ENCODE peak calls at places on chromosome 5, in nine cellular contexts. Y, L, P, J, C, H, Z, F and N are unnamed samples.

GRCh38 chr5:148963679-148964078 is 99.2 kb downstream of the SH3TC2 start:
- DNase-seq in J (no peak), Z (no peak), L (no peak), C (no peak), P (peak), Y (no peak), H (no peak), F (no peak), N (no peak)

GRCh38 chr5:62115009-62115408 is 191.0 kb upstream of the KIF2A start:
- DNase-seq in Z (no peak), P (peak), F (peak), L (no peak), H (no peak), Y (no peak), J (no peak), C (no peak), N (no peak)

GRCh38 chr5:14373685-14374084 is 207.9 kb upstream of the OTULINL start:
- DNase-seq in L (no peak), H (no peak), Y (no peak), C (no peak), J (no peak), F (no peak), Z (no peak), P (no peak), N (no peak)

GRCh38 chr5:168285696-168286095 is 5.7 kb upstream of the WWC1 start:
- DNase-seq in P (no peak), F (no peak), Z (no peak), J (no peak), C (no peak), Y (no peak), L (no peak), H (no peak), N (no peak)

GRCh38 chr5:154478224-154478565 is at the start of gene HAND1:
- DNase-seq in P (no peak), Y (peak), H (peak), Z (peak), F (peak), C (no peak), L (peak), J (peak), N (no peak)

GRCh38 chr5:155189981-155190380 is 176.4 kb downstream of the KIF4B start:
- DNase-seq in H (no peak), Z (no peak), C (no peak), P (no peak), Y (no peak), J (no peak), L (no peak), F (peak), N (no peak)

GRCh38 chr5:73030995-73031394 is 75.2 kb downstream of the FCHO2 start:
- DNase-seq in J (no peak), H (no peak), P (no peak), Z (no peak), C (peak), L (peak), F (peak), Y (peak), N (peak)

GRCh38 chr5:14417232-14417730 is 164.3 kb upstream of the OTULINL start:
- DNase-seq in J (no peak), Y (peak), C (peak), P (no peak), L (no peak), H (no peak), F (peak), Z (no peak), N (no peak)

GRCh38 chr5:53032188-53032587 is 43.0 kb downstream of the ITGA2 start:
- DNase-seq in L (no peak), J (no peak), F (no peak), C (no peak), Y (no peak), H (no peak), P (no peak), Z (no peak), N (no peak)

GRCh38 chr5:172503925-172504730 is 49.8 kb upstream of the SH3PXD2B start:
- DNase-seq in L (no peak), F (no peak), Z (peak), P (no peak), J (no peak), H (peak), Y (peak), C (no peak), N (no peak)

GRCh38 chr5:102802704-102803458 is 47.8 kb downstream of the PAM start:
- DNase-seq in P (peak), F (peak), C (no peak), Y (no peak), Z (no peak), H (no peak), J (no peak), L (no peak), N (no peak)

GRCh38 chr5:73540192-73540591 is 25.2 kb downstream of the ANKRA2 start:
- DNase-seq in L (no peak), J (no peak), C (peak), H (no peak), Y (no peak), P (no peak), Z (no peak), F (no peak), N (peak)

GRCh38 chr5:93378073-93378472 is 202.9 kb downstream of the NR2F1-AS1 start:
- DNase-seq in H (no peak), F (no peak), C (peak), J (no peak), Z (no peak), P (no peak), Y (no peak), L (no peak), N (no peak)

DNA sequence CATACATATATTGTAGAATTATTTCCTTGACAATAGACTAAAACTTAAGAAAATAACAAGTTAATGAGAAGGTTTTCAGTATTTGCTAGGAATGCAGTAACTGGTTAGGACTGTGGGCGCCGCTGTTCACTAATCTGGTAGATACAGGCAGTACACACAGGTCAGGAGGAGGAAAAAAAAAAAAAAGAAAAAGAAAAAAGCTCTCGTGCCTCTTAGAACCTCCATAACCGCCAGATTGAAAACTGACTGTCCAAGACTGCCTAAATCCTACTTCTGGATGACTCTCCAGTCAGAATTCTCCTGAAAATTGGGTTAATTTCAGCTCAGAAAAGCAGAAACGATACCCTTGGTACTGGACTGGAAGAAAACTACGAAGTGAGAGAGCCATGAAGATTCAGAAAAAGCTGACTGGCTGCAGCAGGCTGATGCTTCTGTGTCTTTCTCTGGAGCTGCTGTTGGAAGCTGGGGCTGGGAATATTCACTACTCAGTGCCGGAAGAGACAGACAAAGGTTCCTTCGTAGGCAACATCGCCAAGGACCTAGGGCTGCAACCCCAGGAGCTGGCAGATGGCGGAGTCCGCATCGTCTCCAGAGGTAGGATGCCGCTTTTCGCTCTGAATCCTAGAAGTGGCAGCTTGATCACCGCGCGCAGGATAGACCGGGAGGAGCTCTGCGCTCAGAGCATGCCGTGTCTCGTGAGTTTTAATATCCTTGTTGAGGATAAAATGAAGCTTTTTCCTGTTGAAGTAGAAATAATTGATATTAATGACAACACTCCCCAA is at the start of gene PCDHGA1:
- DNase-seq in L (peak), Y (peak), Z (no peak), C (peak), J (no peak), F (no peak), H (no peak), P (peak), N (no peak)
- TF ChIP-seq CTCF in L (peak), Y (peak), Z (peak), C (peak), J (no peak), F (peak), H (peak), P (peak), N (peak)

DNA sequence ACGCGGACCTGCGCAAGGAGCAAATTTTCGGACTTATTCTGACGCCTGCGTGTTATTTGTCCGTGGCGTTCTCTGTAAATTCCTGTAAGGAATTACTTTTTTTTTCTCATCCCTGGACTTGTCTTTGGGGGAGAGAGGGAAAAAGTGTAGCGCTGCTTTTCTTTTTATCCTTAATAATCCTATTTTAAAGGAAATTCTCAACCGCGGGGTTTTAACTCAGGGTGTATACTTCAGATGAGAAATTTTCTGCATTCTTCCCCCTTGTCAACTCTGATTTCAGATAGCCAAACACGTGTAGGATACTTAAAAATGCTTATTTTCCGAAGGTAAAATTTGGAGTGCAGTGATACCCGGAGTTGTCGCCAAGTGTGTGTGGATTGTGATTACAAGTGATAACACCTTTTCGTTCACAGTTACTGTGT is 853 bp downstream of the DCP2 start:
- DNase-seq in Y (no peak), J (no peak), C (no peak), F (peak), Z (no peak), P (peak), H (no peak), L (no peak), N (no peak)
- H3K4me3 ChIP-seq in Y (peak), J (peak), C (peak), F (peak), Z (peak), P (peak), H (peak), L (peak), N (peak)

GRCh38 chr5:10612251-10612650 is 48.4 kb downstream of the ANKRD33B start:
- DNase-seq in F (no peak), C (no peak), H (no peak), J (no peak), P (no peak), L (no peak), Y (peak), Z (no peak), N (no peak)
- TF ChIP-seq CTCF in F (no peak), C (no peak), H (no peak), J (no peak), P (no peak), L (no peak), Y (peak), Z (no peak), N (peak)

GRCh38 chr5:90557871-90558270 is 726 bp upstream of the ADGRV1 start:
- DNase-seq in H (no peak), F (no peak), P (no peak), Y (no peak), C (no peak), J (no peak), Z (no peak), L (no peak), N (no peak)
- H3K4me3 ChIP-seq in H (peak), F (peak), P (no peak), Y (peak), C (peak), J (peak), Z (peak), L (peak), N (peak)

DNA sequence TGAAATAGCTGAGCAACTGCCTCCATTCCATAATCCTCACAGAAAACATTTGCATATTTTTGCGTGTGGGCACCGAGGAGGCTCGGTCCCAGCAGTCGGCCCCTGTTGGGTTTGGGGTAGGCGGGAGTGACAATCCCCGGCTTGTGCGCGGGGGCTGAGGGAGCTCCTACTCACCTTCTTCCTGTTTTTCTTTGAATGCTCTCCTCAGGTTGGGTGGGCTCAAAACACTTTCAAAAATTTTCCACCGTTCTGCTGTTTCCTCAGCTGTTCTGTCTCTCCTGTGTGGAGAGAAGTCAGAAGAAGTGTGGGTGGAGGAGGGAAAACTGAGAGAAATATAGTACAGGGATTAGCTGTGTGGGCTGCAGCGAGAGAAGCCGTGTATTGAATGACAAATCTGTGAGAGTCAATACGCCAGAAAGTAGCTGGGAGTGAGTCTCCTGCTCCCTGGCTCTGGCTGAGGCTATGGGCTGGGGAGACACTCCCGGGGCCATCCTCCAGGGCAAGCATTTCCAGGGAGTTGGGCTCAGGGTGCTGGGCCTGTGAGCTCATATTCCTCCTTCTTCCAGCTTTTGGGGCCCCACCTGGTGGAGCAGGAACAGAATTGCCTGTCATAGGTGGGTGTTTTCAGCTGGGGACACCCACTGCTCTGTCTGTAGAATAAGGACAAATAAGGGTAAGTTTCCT is 84.7 kb downstream of the CMYA5 start:
- DNase-seq in P (peak), Z (no peak), Y (peak), H (no peak), L (peak), J (no peak), F (peak), C (no peak), N (no peak)
- TF ChIP-seq CTCF in P (no peak), Z (peak), Y (peak), H (peak), L (peak), J (no peak), F (peak), C (peak), N (peak)

DNA sequence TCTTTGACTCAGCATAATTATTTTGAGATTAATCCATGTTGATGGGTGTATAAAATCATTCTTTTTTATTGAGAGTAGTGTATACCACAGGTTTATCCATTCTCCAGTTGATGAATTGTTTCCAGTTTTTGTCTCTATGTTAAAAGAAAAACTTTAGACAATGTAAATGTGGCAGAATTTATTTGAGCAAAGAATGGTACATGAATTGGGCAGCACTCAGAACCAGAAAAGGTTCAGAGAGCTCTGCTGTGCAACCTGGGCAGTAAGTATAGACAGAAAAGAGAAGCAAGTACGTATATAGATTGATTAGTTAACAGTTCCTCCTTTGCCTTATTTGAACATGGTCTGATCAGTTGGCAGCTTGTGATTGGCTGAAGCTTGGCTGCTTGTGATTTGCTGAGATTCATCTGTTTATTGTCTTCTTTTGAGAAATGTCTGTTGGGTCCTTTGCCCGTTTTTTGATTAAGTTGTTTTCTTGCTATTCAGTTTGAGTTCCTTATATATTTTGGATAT is 41.3 kb downstream of the CDC42SE2 start:
- DNase-seq in L (no peak), J (no peak), F (no peak), C (no peak), Y (no peak), H (no peak), Z (no peak), P (no peak), N (no peak)
- H3K4me3 ChIP-seq in L (no peak), J (no peak), F (no peak), C (no peak), Y (no peak), H (no peak), Z (no peak), P (no peak), N (no peak)

DNA sequence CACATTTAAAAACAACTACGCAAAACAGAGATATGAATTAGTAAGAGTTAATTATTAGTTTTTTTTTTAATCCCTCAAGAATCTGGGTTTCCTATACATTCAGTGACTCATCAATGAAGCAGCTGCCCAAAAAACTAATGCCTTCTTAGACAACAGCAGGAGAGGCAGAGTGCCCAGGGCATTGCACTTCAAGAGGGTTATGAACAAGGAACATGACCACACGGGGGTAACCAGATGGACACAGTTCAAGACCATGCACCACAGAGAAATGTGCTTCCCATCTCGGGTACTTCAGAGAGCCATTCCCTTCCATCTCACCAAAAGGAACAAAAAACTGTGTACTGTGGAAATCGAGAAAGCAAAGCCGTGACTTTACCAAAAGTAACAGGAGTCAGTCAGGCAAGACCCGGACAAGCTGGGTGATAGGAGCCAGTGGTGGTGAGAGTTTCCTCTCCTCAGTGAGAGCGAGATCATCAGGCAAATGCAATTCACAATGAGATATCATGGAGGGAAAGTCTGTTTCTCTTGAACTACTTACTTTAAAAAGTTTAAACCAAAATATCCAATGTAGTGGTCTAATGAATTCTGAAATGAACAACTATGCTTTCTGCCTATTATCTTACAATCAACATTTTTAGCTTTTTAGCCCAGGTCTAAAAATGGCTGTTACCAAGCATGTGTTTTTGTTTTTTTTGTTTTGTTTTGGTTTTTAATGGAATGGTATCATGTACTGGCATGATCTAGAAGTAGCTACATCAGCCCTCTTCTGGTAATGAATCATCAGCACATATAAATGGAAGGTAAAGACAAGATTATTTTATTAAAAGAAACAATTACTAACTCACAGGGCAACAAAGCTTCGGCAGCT is 192.1 kb downstream of the TSSK1B start:
- DNase-seq in H (no peak), Z (no peak), J (no peak), Y (no peak), P (no peak), F (no peak), L (no peak), C (no peak), N (no peak)
- TF ChIP-seq CTCF in H (no peak), Z (no peak), J (no peak), Y (no peak), P (no peak), F (no peak), L (no peak), C (no peak), N (no peak)